ENCODE peak calls at places on chromosomes 7 and 10, in eight cellular contexts. Z is GM04503; T is activated gamma-delta T cell; O is esophagus squamous epithelium; L is type B pancreatic cell; U is stimulated activated CD4-positive, alpha-beta T cell treated with anti-CD3 and anti-CD28 coated beads, Interleukin-1b, Interleukin-23, amount 100 ng/mL, for 24 hours; I is colonic mucosa; J is effector CD4-positive, alpha-beta T cell. C is an unnamed sample.

GRCh38 chr7:96388166-96388565 is 66.3 kb upstream of the SLC25A13 start:
- DNase-seq in J (no peak), T (no peak), I (no peak), L (no peak), U (no peak), O (no peak), Z (no peak), C (peak; percentile 87)

GRCh38 chr10:110373059-110373458 is 68.3 kb upstream of the SMNDC1 start:
- DNase-seq in O (no peak), Z (no peak), T (no peak), J (no peak), I (no peak), L (no peak), U (no peak), C (no peak)

GRCh38 chr10:82411416-82411815 is 536.4 kb downstream of the NRG3 start:
- DNase-seq in L (no peak), J (no peak), T (no peak), U (no peak), Z (no peak), I (no peak), O (no peak), C (no peak)

GRCh38 chr10:4353059-4353655 is 472.9 kb upstream of the AKR1E2 start:
- DNase-seq in U (no peak), Z (no peak), J (no peak), L (no peak), I (no peak), O (no peak), T (no peak), C (peak; percentile 59)

GRCh38 chr10:2962194-2962593 is 105.2 kb upstream of the PFKP start:
- DNase-seq in J (no peak), T (no peak), I (no peak), U (no peak), O (no peak), L (no peak), Z (no peak), C (no peak)

GRCh38 chr7:49513939-49514338 is 259.5 kb upstream of the VWC2 start:
- DNase-seq in J (no peak), Z (no peak), I (no peak), L (no peak), T (no peak), U (no peak), O (no peak), C (no peak)

GRCh38 chr10:48439581-48440041 is 133.1 kb downstream of the MAPK8 start:
- DNase-seq in L (no peak), U (no peak), I (peak; percentile 56), Z (no peak), J (no peak), O (no peak), T (no peak), C (no peak)

GRCh38 chr7:110827287-110827855 is 263.6 kb upstream of the LRRN3 start:
- DNase-seq in U (no peak), J (no peak), O (no peak), Z (no peak), T (no peak), L (no peak), I (no peak), C (no peak)

GRCh38 chr10:59817806-59818205 is 64.6 kb upstream of the MRLN start:
- DNase-seq in U (no peak), T (no peak), L (no peak), I (no peak), J (no peak), O (no peak), Z (no peak), C (peak; percentile 19)

GRCh38 chr10:11823122-11823988 is at the start of gene PROSER2:
- DNase-seq in U (no peak), I (peak; percentile 65), Z (no peak), J (no peak), O (no peak), L (no peak), T (no peak), C (peak; percentile 70)

GRCh38 chr10:60238408-60239100 is 151.1 kb downstream of the ANK3 start:
- DNase-seq in Z (peak; percentile 17), T (no peak), J (no peak), U (no peak), O (no peak), I (no peak), L (no peak), C (no peak)

GRCh38 chr7:101963693-101964092 is 146.3 kb downstream of the CUX1 start:
- DNase-seq in L (no peak), O (no peak), Z (no peak), U (no peak), T (no peak), I (no peak), J (no peak), C (no peak)

GRCh38 chr10:124308351-124308645 is 110.4 kb downstream of the OAT start:
- DNase-seq in U (no peak), Z (no peak), L (no peak), O (no peak), J (no peak), T (no peak), I (no peak), C (no peak)

GRCh38 chr10:102941401-102941800 is 23.3 kb downstream of the CNNM2 start:
- DNase-seq in L (no peak), U (no peak), J (no peak), I (no peak), O (no peak), T (no peak), Z (no peak), C (no peak)

GRCh38 chr7:28409716-28410627 is 2.3 kb upstream of the CREB5 start:
- DNase-seq in Z (no peak), J (no peak), L (peak; percentile 71), I (peak; percentile 25), U (no peak), T (peak; percentile 7), O (no peak), C (peak; percentile 29)

GRCh38 chr7:44048031-44048795 is 3.7 kb downstream of the DBNL start:
- DNase-seq in U (no peak), O (no peak), J (no peak), L (no peak), Z (no peak), I (no peak), T (no peak), C (no peak)

GRCh38 chr10:124719213-124719851 is 24.8 kb downstream of the FAM53B start:
- DNase-seq in J (peak; percentile 73), I (peak; percentile 87), Z (no peak), U (no peak), O (peak; percentile 26), L (no peak), T (no peak), C (peak; percentile 84)

GRCh38 chr10:44180321-44181154 is 204.4 kb downstream of the CXCL12 start:
- DNase-seq in T (no peak), U (no peak), J (no peak), I (no peak), O (no peak), Z (peak; percentile 93), L (peak; percentile 42), C (no peak)

GRCh38 chr10:89643431-89643811 is 1.6 kb downstream of the PANK1 start:
- DNase-seq in I (no peak), T (no peak), U (no peak), J (no peak), Z (no peak), L (no peak), O (no peak), C (no peak)

GRCh38 chr7:77933394-77933793 is 134.8 kb downstream of the PHTF2 start:
- DNase-seq in J (no peak), L (no peak), O (no peak), I (no peak), T (no peak), Z (peak; percentile 24), U (no peak), C (peak; percentile 70)

GRCh38 chr7:46291064-46291463 is 370.0 kb upstream of the IGFBP3 start:
- DNase-seq in Z (no peak), O (no peak), U (no peak), L (no peak), I (no peak), J (no peak), T (no peak), C (no peak)

C was measured in endothelial cell of umbilical vein.